ENCODE peak calls at places on chromosome 17, in four cellular contexts. L is spleen, A is prostate gland, X is endothelial cell of umbilical vein. U is an unnamed sample.

GRCh38 chr17:4220655-4221054 is 43.1 kb downstream of the ANKFY1 start:
- DNase-seq in L (no peak), A (peak), X (no peak), U (no peak)

GRCh38 chr17:7435676-7436555 is 681 bp downstream of the TMEM102 start:
- DNase-seq in L (peak), A (peak), X (peak), U (no peak)

GRCh38 chr17:55418369-55419268 is 3.0 kb downstream of the MMD start:
- DNase-seq in L (no peak), A (no peak), X (no peak), U (no peak)

GRCh38 chr17:57420674-57421392 is 164.5 kb downstream of the MSI2 start:
- DNase-seq in L (no peak), A (peak), X (no peak), U (no peak)

GRCh38 chr17:82399030-82399429 is 19.1 kb upstream of the HEXD start:
- DNase-seq in L (no peak), A (no peak), X (peak), U (no peak)

GRCh38 chr17:2981325-2981724 is 82.1 kb downstream of the OR1D5 start:
- DNase-seq in L (peak), A (no peak), X (no peak), U (no peak)

GRCh38 chr17:41678411-41678906 is 10.2 kb upstream of the EIF1 start:
- DNase-seq in L (no peak), A (no peak), X (peak), U (no peak)

GRCh38 chr17:17205368-17206148 is 575 bp downstream of the PLD6 start:
- DNase-seq in L (peak), A (peak), X (peak), U (peak)

GRCh38 chr17:53525590-53525989 is 297.1 kb upstream of the KIF2B start:
- DNase-seq in L (no peak), A (no peak), X (no peak), U (no peak)

GRCh38 chr17:68431661-68432071 is 25.6 kb downstream of the WIPI1 start:
- DNase-seq in L (peak), A (no peak), X (peak), U (no peak)

GRCh38 chr17:17151962-17152361 is 54.2 kb downstream of the PLD6 start:
- DNase-seq in L (peak), A (peak), X (peak), U (no peak)

GRCh38 chr17:68456529-68457167 is 648 bp downstream of the WIPI1 start:
- DNase-seq in L (peak), A (peak), X (peak), U (no peak)

GRCh38 chr17:20184977-20185619 is 175.9 kb downstream of the SPECC1 start:
- DNase-seq in L (no peak), A (no peak), X (no peak), U (no peak)

GRCh38 chr17:6894206-6894528 is 62.6 kb upstream of the TEKT1 start:
- DNase-seq in L (no peak), A (no peak), X (peak), U (peak)

GRCh38 chr17:35569405-35569804 is 8.8 kb upstream of the SLFN14 start:
- DNase-seq in L (no peak), A (no peak), X (no peak), U (no peak)

DNA sequence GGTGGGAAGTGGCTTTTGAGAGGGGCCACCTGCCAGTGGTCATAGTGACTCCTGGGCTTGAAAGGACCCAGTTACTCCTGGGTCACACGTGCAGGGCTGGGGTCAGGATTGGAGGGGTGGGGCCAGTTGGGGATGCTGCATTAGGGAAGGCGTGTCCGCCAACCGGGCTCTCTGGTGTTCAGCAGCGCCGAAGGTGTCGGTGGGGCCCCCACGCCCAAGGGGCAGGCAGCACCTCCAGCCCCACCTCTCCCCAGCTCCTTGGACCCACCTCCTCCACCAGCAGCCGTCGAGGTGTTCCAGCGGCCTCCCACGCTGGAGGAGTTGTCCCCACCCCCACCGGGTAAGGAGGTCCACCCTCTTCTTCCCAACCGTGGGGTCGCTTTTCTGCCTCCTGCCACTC is 9.5 kb downstream of the ABI3 start:
- DNase-seq in L (peak), A (no peak), X (no peak), U (no peak)
- TF ChIP-seq POLR2AphosphoS5 in L (peak), A (no peak), X (no peak), U (no peak)

DNA sequence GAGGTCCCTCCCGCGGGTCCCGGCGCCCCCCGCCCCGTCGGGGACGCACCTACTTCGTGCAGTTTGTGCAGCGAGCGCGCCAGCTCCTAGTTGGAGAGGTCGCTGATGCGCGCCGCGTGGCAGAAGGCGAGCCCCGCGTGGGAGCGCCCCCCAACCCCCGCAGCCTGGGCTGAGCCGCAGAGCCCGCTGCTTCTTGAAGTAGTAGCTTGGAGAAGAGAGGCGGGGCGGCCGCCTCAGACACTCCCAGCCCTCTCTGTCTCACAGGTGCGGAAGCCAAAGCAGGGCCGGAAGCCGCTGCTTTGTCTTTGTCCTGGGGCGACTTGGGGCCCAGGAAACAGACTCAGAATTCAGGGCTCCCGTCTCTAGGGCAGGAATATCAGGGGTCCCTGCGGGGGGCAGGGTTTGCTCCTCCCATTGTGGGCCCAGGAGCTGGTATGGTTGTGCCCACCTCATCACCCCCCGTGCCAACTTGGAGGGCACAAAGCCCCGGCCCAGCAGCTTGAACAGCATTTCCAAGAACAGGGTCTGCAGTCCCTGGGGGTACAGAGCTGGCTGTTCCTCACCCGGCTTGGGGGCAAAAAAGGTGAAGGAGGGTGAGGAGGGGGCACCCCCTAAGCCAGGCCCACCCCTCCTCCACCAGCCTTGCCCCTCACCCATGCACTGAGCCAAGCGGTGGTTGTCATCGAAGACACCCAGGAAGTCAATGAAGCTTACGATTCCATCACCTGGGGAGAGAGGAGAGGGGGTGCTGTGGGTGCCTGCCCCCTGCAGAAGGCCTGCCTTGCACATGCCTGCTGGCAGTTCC is 13.6 kb downstream of the SPATA32 start:
- DNase-seq in L (peak), A (peak), X (no peak), U (peak)
- TF ChIP-seq POLR2AphosphoS5 in L (no peak), A (no peak), X (no peak), U (no peak)

GRCh38 chr17:78359216-78359935 is 501 bp downstream of the SOCS3 start:
- DNase-seq in L (peak), A (no peak), X (peak), U (no peak)
- TF ChIP-seq POLR2AphosphoS5 in L (peak), A (no peak), X (no peak), U (no peak)

GRCh38 chr17:30173649-30174048 is 57.0 kb downstream of the NSRP1 start:
- DNase-seq in L (no peak), A (no peak), X (no peak), U (peak)
- TF ChIP-seq POLR2AphosphoS5 in L (no peak), A (no peak), X (no peak), U (no peak)

GRCh38 chr17:73550561-73550960 is 93.7 kb downstream of the SDK2 start:
- DNase-seq in L (no peak), A (no peak), X (no peak), U (no peak)

GRCh38 chr17:73549841-73550430 is 94.3 kb downstream of the SDK2 start:
- DNase-seq in L (no peak), A (no peak), X (no peak), U (no peak)

GRCh38 chr17:73546770-73547345 is 97.4 kb downstream of the SDK2 start:
- DNase-seq in L (peak), A (peak), X (no peak), U (peak)

GRCh38 chr17:73547790-73548189 is 96.5 kb downstream of the SDK2 start:
- DNase-seq in L (no peak), A (no peak), X (no peak), U (no peak)

GRCh38 chr17:73548620-73549311 is 95.5 kb downstream of the SDK2 start:
- DNase-seq in L (no peak), A (no peak), X (no peak), U (no peak)
- TF ChIP-seq POLR2AphosphoS5 in L (no peak), A (no peak), X (no peak), U (no peak)

GRCh38 chr17:39668141-39668924 is at the start of gene PNMT:
- DNase-seq in L (peak), A (peak), X (peak), U (peak)
- TF ChIP-seq POLR2AphosphoS5 in L (peak), A (peak), X (no peak), U (no peak)

GRCh38 chr17:80738020-80738380 is 193.4 kb downstream of the RPTOR start:
- DNase-seq in L (no peak), A (no peak), X (no peak), U (no peak)
- TF ChIP-seq POLR2AphosphoS5 in L (peak), A (no peak), X (no peak), U (no peak)

DNA sequence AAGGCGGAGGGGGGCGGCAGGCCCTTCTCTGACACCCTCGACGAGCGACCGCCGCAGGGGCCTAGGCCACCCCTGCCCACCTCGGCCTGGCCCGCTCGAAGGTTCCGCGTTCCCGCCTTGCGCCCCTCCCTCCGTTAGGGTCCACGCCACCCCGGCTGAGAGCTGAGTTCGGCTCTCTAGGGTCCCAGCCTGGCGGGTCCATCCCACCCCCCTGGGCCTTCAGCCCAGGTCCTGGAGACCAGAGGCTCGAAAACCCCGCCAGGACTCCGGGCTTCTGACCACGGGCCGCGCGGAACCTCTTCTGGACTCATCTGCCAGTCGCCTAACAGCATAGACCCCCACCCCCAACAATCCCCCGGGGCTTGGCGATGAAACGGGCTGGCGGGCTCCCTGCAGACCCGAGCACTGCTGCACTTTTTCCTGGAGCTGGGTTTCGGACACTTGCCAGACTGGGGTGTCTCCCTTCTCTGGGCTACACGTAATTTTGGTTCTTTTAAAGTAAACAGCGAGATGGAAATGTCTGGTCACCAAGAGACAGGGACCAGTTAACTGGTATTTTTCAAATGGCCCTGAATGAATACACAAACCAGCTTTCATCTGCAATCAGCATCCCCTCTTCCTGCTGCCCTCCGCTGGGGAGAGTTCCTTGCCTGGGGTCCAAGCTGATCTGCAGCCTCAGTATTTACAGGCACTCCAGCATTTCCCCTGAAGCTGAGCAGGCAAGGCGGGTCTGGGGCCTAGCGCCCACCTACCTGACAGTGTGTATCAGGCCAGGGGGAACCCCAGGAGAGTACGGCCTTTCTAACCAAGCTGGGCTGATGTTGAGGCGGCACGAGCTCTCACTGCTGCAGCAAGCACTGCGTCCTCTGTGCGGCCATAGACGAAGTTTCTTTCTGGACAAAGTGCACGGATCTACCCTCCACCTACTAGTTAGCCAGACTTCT is 597 bp upstream of the TRIM65 start:
- DNase-seq in L (peak), A (no peak), X (no peak), U (no peak)
- TF ChIP-seq POLR2AphosphoS5 in L (no peak), A (no peak), X (no peak), U (no peak)